ENCODE peak calls at places on chromosomes 11 and 22, in eight cellular contexts. C, F, O, S, Z, X, Q and N are unnamed samples. For H3K4me1, the result is how much of the 10 kb centered on the place peaks cover.

GRCh38 chr11:69293087-69293486 is 868 bp upstream of the MYEOV start:
- DNase-seq in C (no peak), F (no peak), O (no peak), S (no peak), Z (no peak), X (no peak), Q (no peak), N (no peak)

GRCh38 chr11:45252134-45252856 is 33.8 kb downstream of the SYT13 start:
- DNase-seq in C (peak), F (peak), O (no peak), S (peak), Z (peak), X (peak), Q (peak), N (peak)

GRCh38 chr11:128299132-128299726 is 288.1 kb downstream of the ETS1 start:
- DNase-seq in C (no peak), F (no peak), O (no peak), S (no peak), Z (no peak), X (no peak), Q (no peak), N (no peak)

GRCh38 chr11:74322667-74323066 is 11.2 kb upstream of the P4HA3 start:
- DNase-seq in C (no peak), F (no peak), O (no peak), S (peak), Z (no peak), X (no peak), Q (peak), N (no peak)

GRCh38 chr11:17760102-17761029 is 25.8 kb downstream of the KCNC1 start:
- DNase-seq in C (peak), F (peak), O (peak), S (peak), Z (no peak), X (peak), Q (peak), N (peak)

GRCh38 chr11:9758676-9759518 is 95.0 kb downstream of the SWAP70 start:
- DNase-seq in C (peak), F (peak), O (peak), S (peak), Z (peak), X (no peak), Q (peak), N (peak)

GRCh38 chr22:42399315-42400271 is 32.6 kb downstream of the NFAM1 start:
- DNase-seq in C (peak), F (no peak), O (no peak), S (peak), Z (no peak), X (peak), Q (peak), N (no peak)

GRCh38 chr11:16820324-16821092 is 82.1 kb downstream of the C11orf58 start:
- DNase-seq in C (peak), F (peak), O (peak), S (peak), Z (peak), X (peak), Q (peak), N (peak)

GRCh38 chr11:6433998-6434650 is 6.7 kb downstream of the HPX start:
- DNase-seq in C (no peak), F (no peak), O (peak), S (no peak), Z (no peak), X (no peak), Q (no peak), N (no peak)

GRCh38 chr11:19693146-19693545 is 19.5 kb upstream of the NAV2 start:
- DNase-seq in C (no peak), F (no peak), O (no peak), S (no peak), Z (no peak), X (no peak), Q (no peak), N (no peak)

GRCh38 chr11:61961570-61962212 is 5.7 kb downstream of the FTH1 start:
- DNase-seq in C (no peak), F (peak), O (no peak), S (peak), Z (no peak), X (no peak), Q (peak), N (no peak)

GRCh38 chr11:29119691-29120328 is 897.0 kb downstream of the KCNA4 start:
- DNase-seq in C (no peak), F (no peak), O (no peak), S (no peak), Z (no peak), X (no peak), Q (peak), N (no peak)

GRCh38 chr11:6259638-6260019 is at the start of gene CCKBR:
- DNase-seq in C (peak), F (peak), O (no peak), S (no peak), Z (peak), X (peak), Q (no peak), N (no peak)

GRCh38 chr11:93936416-93936815 is 84.7 kb upstream of the HEPHL1 start:
- DNase-seq in C (no peak), F (no peak), O (no peak), S (no peak), Z (no peak), X (no peak), Q (no peak), N (no peak)

GRCh38 chr22:50192056-50192824 is 6.5 kb downstream of the TRABD start:
- DNase-seq in C (no peak), F (peak), O (peak), S (no peak), Z (no peak), X (no peak), Q (no peak), N (no peak)

GRCh38 chr22:40418366-40419201 is 48.2 kb downstream of the SGSM3 start:
- DNase-seq in C (no peak), F (no peak), O (no peak), S (peak), Z (peak), X (no peak), Q (no peak), N (no peak)

GRCh38 chr11:67351275-67352005 is 1.9 kb downstream of the POLD4 start:
- DNase-seq in C (peak), F (peak), O (peak), S (peak), Z (peak), X (no peak), Q (peak), N (peak)

GRCh38 chr11:69153661-69154060 is 2.1 kb upstream of the SMIM38 start:
- DNase-seq in C (no peak), F (no peak), O (no peak), S (no peak), Z (no peak), X (no peak), Q (no peak), N (no peak)

GRCh38 chr11:57343825-57344224 is 5.7 kb downstream of the P2RX3 start:
- DNase-seq in C (peak), F (no peak), O (no peak), S (no peak), Z (no peak), X (no peak), Q (no peak), N (no peak)

GRCh38 chr11:41031571-41032060 is 427.8 kb downstream of the LRRC4C start:
- DNase-seq in C (no peak), F (no peak), O (no peak), S (no peak), Z (no peak), X (no peak), Q (no peak), N (no peak)

GRCh38 chr11:64753380-64754123 is 6.2 kb downstream of the PYGM start:
- DNase-seq in C (no peak), F (peak), O (no peak), S (no peak), Z (no peak), X (no peak), Q (no peak), N (no peak)

GRCh38 chr11:107182983-107183382 is 164.7 kb upstream of the GUCY1A2 start:
- DNase-seq in C (no peak), F (no peak), O (no peak), S (no peak), Z (no peak), X (no peak), Q (no peak), N (no peak)

GRCh38 chr11:127411283-127411682 is 410.7 kb upstream of the KIRREL3 start:
- DNase-seq in C (no peak), F (no peak), O (no peak), S (no peak), Z (no peak), X (no peak), Q (no peak), N (no peak)

GRCh38 chr11:9799901-9800300 is 136.0 kb downstream of the SWAP70 start:
- DNase-seq in C (no peak), F (no peak), O (no peak), S (no peak), Z (no peak), X (no peak), Q (no peak), N (no peak)

GRCh38 chr22:47340851-47341436 is 578.5 kb downstream of the TBC1D22A start:
- DNase-seq in C (no peak), F (no peak), O (no peak), S (no peak), Z (no peak), X (no peak), Q (no peak), N (no peak)

GRCh38 chr11:68842427-68843051 is 823 bp upstream of the CPT1A start:
- DNase-seq in C (no peak), F (no peak), O (no peak), S (no peak), Z (no peak), X (no peak), Q (no peak), N (no peak)

GRCh38 chr11:64898076-64898445 is 18.9 kb downstream of the ATG2A start:
- DNase-seq in C (no peak), F (no peak), O (no peak), S (no peak), Z (no peak), X (no peak), Q (no peak), N (no peak)

GRCh38 chr11:102836290-102836875 is 7.0 kb downstream of the MMP3 start:
- DNase-seq in C (no peak), F (no peak), O (no peak), S (no peak), Z (no peak), X (no peak), Q (peak), N (no peak)

GRCh38 chr11:128731041-128731663 is 37.3 kb downstream of the FLI1 start:
- DNase-seq in C (no peak), F (no peak), O (no peak), S (no peak), Z (no peak), X (no peak), Q (no peak), N (no peak)

GRCh38 chr22:50289151-50289941 is 18.1 kb downstream of the PLXNB2 start:
- DNase-seq in C (no peak), F (no peak), O (no peak), S (no peak), Z (no peak), X (no peak), Q (no peak), N (no peak)

GRCh38 chr11:7485854-7486425 is 634 bp downstream of the OLFML1 start:
- DNase-seq in C (no peak), F (no peak), O (no peak), S (no peak), Z (no peak), X (no peak), Q (no peak), N (no peak)

GRCh38 chr11:20589796-20590195 is 9.6 kb upstream of the SLC6A5 start:
- DNase-seq in C (no peak), F (no peak), O (no peak), S (no peak), Z (no peak), X (no peak), Q (no peak), N (no peak)

DNA sequence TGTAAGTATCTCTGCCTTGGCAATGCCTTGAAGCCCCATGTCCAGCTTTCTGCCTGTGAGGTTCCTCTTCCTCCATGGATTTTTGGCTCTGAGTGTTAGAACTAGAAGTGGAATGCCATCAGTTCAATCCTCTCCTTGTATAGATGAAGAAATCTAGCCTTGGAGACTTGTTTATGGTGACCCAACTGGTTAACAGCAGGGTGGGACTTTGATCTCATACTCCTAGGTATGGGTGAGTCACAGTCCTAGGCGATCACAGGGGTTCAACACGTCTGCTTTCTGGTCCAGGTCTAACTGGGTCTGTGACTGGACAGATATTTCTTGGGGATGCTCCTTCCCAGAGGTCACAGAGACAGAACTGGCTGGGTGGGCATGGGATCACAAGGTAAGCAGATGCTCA is 9.2 kb upstream of the MTFP1 start:
- DNase-seq in C (no peak), F (no peak), O (no peak), S (no peak), Z (no peak), X (no peak), Q (no peak), N (no peak)
- H3K4me1 ChIP-seq in C (under half), F (under half), O (under half), S (under half), Z (under half), X (under half), Q (under half), N (half or more)

GRCh38 chr22:35377735-35378134 is 3.2 kb upstream of the HMOX1 start:
- DNase-seq in C (no peak), F (no peak), O (no peak), S (no peak), Z (no peak), X (no peak), Q (no peak), N (no peak)
- H3K4me1 ChIP-seq in C (under half), F (under half), O (under half), S (under half), Z (under half), X (under half), Q (under half), N (half or more)

GRCh38 chr11:60913793-60914619 is at the start of gene TMEM109:
- DNase-seq in C (peak), F (peak), O (peak), S (peak), Z (peak), X (peak), Q (peak), N (peak)
- H3K4me1 ChIP-seq in C (under half), F (under half), O (under half), S (half or more), Z (under half), X (under half), Q (under half), N (under half)

DNA sequence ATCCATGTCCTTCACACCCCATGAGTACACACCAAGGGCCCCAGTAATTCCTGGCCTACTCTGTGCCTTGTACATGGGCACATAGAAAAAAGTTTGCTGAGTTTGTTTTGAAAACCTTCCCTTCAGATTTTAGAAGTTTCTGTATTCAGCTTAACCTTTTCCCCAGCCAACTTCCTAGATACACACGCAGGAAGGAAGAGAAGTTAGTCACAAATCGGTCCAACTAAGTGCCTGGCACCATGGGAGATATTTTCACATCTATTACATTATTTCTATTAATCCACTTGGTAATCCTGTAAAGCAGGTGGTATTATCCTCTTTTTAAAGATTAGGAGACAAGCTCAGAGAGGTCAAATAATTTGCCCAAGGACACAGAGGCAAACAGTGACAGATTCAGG is 5.8 kb downstream of the LIMK2 start:
- DNase-seq in C (no peak), F (no peak), O (no peak), S (no peak), Z (no peak), X (no peak), Q (peak), N (no peak)
- H3K4me1 ChIP-seq in C (under half), F (half or more), O (under half), S (half or more), Z (under half), X (under half), Q (under half), N (half or more)

GRCh38 chr22:25405854-25406509 is 158.5 kb upstream of the GRK3 start:
- DNase-seq in C (no peak), F (no peak), O (no peak), S (no peak), Z (no peak), X (no peak), Q (no peak), N (no peak)
- H3K4me1 ChIP-seq in C (under half), F (under half), O (under half), S (under half), Z (under half), X (under half), Q (under half), N (under half)

GRCh38 chr11:2289859-2290258 is 11.9 kb downstream of the C11orf21 start:
- DNase-seq in C (no peak), F (no peak), O (no peak), S (no peak), Z (no peak), X (no peak), Q (no peak), N (no peak)
- H3K4me1 ChIP-seq in C (under half), F (under half), O (under half), S (under half), Z (under half), X (under half), Q (under half), N (under half)

GRCh38 chr11:35583843-35584242 is 34.4 kb upstream of the FJX1 start:
- DNase-seq in C (no peak), F (no peak), O (no peak), S (no peak), Z (no peak), X (no peak), Q (no peak), N (no peak)
- H3K4me1 ChIP-seq in C (under half), F (under half), O (under half), S (under half), Z (under half), X (under half), Q (under half), N (under half)

GRCh38 chr22:19277785-19278184 is 13.7 kb downstream of the CLTCL1 start:
- DNase-seq in C (no peak), F (no peak), O (no peak), S (no peak), Z (no peak), X (no peak), Q (no peak), N (no peak)
- H3K4me1 ChIP-seq in C (under half), F (under half), O (under half), S (under half), Z (under half), X (under half), Q (under half), N (under half)

GRCh38 chr11:122253541-122254317 is 137.7 kb upstream of the BLID start:
- DNase-seq in C (peak), F (peak), O (no peak), S (no peak), Z (no peak), X (no peak), Q (peak), N (no peak)

GRCh38 chr11:122246885-122247284 is 130.9 kb upstream of the BLID start:
- DNase-seq in C (no peak), F (no peak), O (no peak), S (no peak), Z (no peak), X (no peak), Q (no peak), N (no peak)

GRCh38 chr11:122248130-122248529 is 132.1 kb upstream of the BLID start:
- DNase-seq in C (no peak), F (peak), O (no peak), S (no peak), Z (no peak), X (no peak), Q (no peak), N (no peak)

DNA sequence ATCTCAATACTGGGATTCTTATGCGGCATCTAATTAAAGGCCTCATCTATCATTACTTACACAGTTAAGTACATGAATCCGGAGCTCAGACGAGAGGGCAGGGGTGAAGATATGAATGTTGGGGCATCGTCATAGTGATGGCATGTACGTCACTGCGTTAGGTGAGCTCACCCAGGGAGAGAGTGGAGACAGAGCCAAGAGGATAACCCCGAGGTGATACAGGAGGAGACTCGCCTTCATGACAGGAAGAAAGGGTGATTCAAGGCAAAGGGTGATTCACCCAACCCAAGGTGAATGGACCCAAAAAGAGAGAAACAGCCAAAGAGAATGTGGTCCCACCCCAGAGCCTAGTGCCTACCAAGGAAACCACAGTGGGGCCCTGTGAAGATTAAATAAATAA is 132.9 kb upstream of the BLID start:
- DNase-seq in C (no peak), F (no peak), O (no peak), S (no peak), Z (no peak), X (no peak), Q (no peak), N (no peak)
- H3K4me1 ChIP-seq in C (under half), F (under half), O (under half), S (under half), Z (under half), X (under half), Q (under half), N (under half)

DNA sequence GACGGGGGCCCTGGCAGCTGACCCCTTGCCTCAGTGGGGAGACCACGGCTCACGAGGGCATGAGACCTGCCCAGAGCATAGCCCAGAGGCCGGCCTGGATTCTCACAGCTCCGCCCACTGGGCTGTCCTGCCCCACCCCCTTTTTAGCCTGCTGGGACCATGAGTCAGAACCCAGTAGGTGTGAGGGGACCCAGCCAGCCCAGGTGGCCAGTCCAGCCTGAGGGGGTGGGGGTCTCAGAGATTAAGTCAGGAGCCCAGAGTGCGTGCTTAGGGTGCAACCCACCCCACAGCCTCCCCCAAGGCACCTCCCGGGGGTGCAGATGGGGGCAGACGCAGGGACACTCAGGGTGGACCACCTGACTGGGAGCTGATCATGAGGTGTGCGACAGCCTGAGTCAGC is 40.1 kb upstream of the PPARA start:
- DNase-seq in C (no peak), F (no peak), O (no peak), S (no peak), Z (no peak), X (no peak), Q (no peak), N (peak)
- H3K4me1 ChIP-seq in C (under half), F (under half), O (under half), S (half or more), Z (under half), X (under half), Q (under half), N (half or more)